ENCODE peak calls at places on chromosomes 16 and 17, in nine cellular contexts. T is hippocampal formation, C is ecto neural progenitor cell, U is stomach, P is HS-27A, B is T-helper 1 cell, L is T-helper 9 cell, E is Right ventricle myocardium superior, X is fibroblast of pulmonary artery. F is an unnamed sample.

GRCh38 chr16:48282636-48283263 is 35.4 kb upstream of the ABCC11 start:
- DNase-seq in T (no peak), C (no peak), U (no peak), P (no peak), B (no peak), L (no peak), E (no peak), X (peak; percentile 27), F (no peak)

GRCh38 chr17:81884520-81884919 is 6.9 kb downstream of the ALYREF start:
- DNase-seq in T (no peak), C (no peak), U (no peak), P (no peak), B (no peak), L (no peak), E (no peak), X (no peak), F (no peak)

GRCh38 chr17:41052594-41052993 is 2.4 kb downstream of the KRTAP2-2 start:
- DNase-seq in T (no peak), C (no peak), U (no peak), P (no peak), B (no peak), L (no peak), E (no peak), X (no peak), F (no peak)

GRCh38 chr17:4006165-4006589 is 41.9 kb upstream of the ATP2A3 start:
- DNase-seq in T (no peak), C (no peak), U (no peak), P (no peak), B (no peak), L (no peak), E (no peak), X (no peak), F (peak; percentile 78)

GRCh38 chr17:72717276-72717675 is 375.2 kb downstream of the SLC39A11 start:
- DNase-seq in T (no peak), C (no peak), U (no peak), P (no peak), B (no peak), L (no peak), E (no peak), X (no peak), F (no peak)

GRCh38 chr16:20023190-20023589 is 50.5 kb downstream of the GPR139 start:
- DNase-seq in T (no peak), C (no peak), U (no peak), P (no peak), B (no peak), L (no peak), E (no peak), X (peak; percentile 30), F (no peak)

GRCh38 chr16:65782537-65783290 is 583.8 kb upstream of the CDH5 start:
- DNase-seq in T (no peak), C (no peak), U (no peak), P (peak; percentile 54), B (no peak), L (no peak), E (no peak), X (peak; percentile 83), F (no peak)

GRCh38 chr17:43529977-43530302 is 16.2 kb downstream of the ETV4 start:
- DNase-seq in T (no peak), C (no peak), U (no peak), P (no peak), B (no peak), L (no peak), E (no peak), X (no peak), F (no peak)

GRCh38 chr17:63433746-63434591 is 12.1 kb downstream of the CYB561 start:
- DNase-seq in T (no peak), C (no peak), U (peak; percentile 87), P (no peak), B (no peak), L (no peak), E (peak; percentile 93), X (peak; percentile 93), F (no peak)

GRCh38 chr16:60815865-60816264 is 1220.4 kb downstream of the CDH8 start:
- DNase-seq in T (no peak), C (no peak), U (no peak), P (no peak), B (no peak), L (no peak), E (no peak), X (no peak), F (no peak)

GRCh38 chr17:35243459-35244204 is 760 bp downstream of the SLFN5 start:
- DNase-seq in T (peak; percentile 38), C (peak; percentile 60), U (peak; percentile 49), P (no peak), B (peak; percentile 23), L (peak; percentile 40), E (peak; percentile 68), X (peak; percentile 65), F (peak; percentile 67)

GRCh38 chr17:57273471-57273870 is 17.1 kb downstream of the MSI2 start:
- DNase-seq in T (no peak), C (peak; percentile 49), U (no peak), P (no peak), B (no peak), L (no peak), E (no peak), X (no peak), F (no peak)

GRCh38 chr17:33053641-33054040 is 62.0 kb downstream of the SPACA3 start:
- DNase-seq in T (no peak), C (no peak), U (no peak), P (no peak), B (no peak), L (no peak), E (no peak), X (no peak), F (no peak)

GRCh38 chr17:42980766-42981397 is 517 bp downstream of the RUNDC1 start:
- DNase-seq in T (peak; percentile 16), C (no peak), U (peak; percentile 61), P (no peak), B (peak; percentile 41), L (peak; percentile 37), E (peak; percentile 52), X (peak; percentile 56), F (peak; percentile 79)

GRCh38 chr16:8505327-8505991 is 84.9 kb downstream of the TMEM114 start:
- DNase-seq in T (no peak), C (no peak), U (peak; percentile 60), P (no peak), B (no peak), L (no peak), E (no peak), X (no peak), F (no peak)

GRCh38 chr16:66606000-66606751 is 1.7 kb downstream of the CMTM3 start:
- DNase-seq in T (no peak), C (no peak), U (no peak), P (no peak), B (no peak), L (no peak), E (no peak), X (no peak), F (no peak)

GRCh38 chr17:1377334-1377733 is 22.7 kb downstream of the YWHAE start:
- DNase-seq in T (no peak), C (no peak), U (no peak), P (no peak), B (no peak), L (no peak), E (no peak), X (no peak), F (no peak)

GRCh38 chr17:62098623-62099231 is 33.6 kb upstream of the MED13 start:
- DNase-seq in T (no peak), C (no peak), U (no peak), P (no peak), B (no peak), L (no peak), E (no peak), X (no peak), F (no peak)

GRCh38 chr16:16025214-16025968 is 76.0 kb downstream of the ABCC1 start:
- DNase-seq in T (no peak), C (no peak), U (no peak), P (no peak), B (peak; percentile 29), L (peak; percentile 22), E (no peak), X (peak; percentile 79), F (no peak)

GRCh38 chr16:69647020-69647419 is 79.3 kb downstream of the NQO1 start:
- DNase-seq in T (no peak), C (no peak), U (no peak), P (no peak), B (no peak), L (no peak), E (no peak), X (no peak), F (no peak)

GRCh38 chr17:59329558-59330313 is 1.7 kb upstream of the YPEL2 start:
- DNase-seq in T (peak; percentile 67), C (peak; percentile 84), U (peak; percentile 66), P (peak; percentile 39), B (peak; percentile 40), L (no peak), E (peak; percentile 71), X (peak; percentile 91), F (peak; percentile 70)

GRCh38 chr16:2768403-2769089 is 8.5 kb downstream of the ELOB start:
- DNase-seq in T (no peak), C (no peak), U (no peak), P (no peak), B (no peak), L (no peak), E (peak; percentile 46), X (no peak), F (no peak)

GRCh38 chr17:48749621-48750553 is 21.3 kb upstream of the HOXB13 start:
- DNase-seq in T (no peak), C (no peak), U (no peak), P (no peak), B (no peak), L (no peak), E (no peak), X (no peak), F (no peak)

GRCh38 chr17:29677139-29677834 is 54.6 kb upstream of the CORO6 start:
- DNase-seq in T (no peak), C (no peak), U (no peak), P (no peak), B (no peak), L (no peak), E (peak; percentile 61), X (peak; percentile 61), F (no peak)

GRCh38 chr16:58381661-58382060 is 10.6 kb upstream of the GINS3 start:
- DNase-seq in T (no peak), C (no peak), U (no peak), P (no peak), B (no peak), L (no peak), E (no peak), X (no peak), F (no peak)

GRCh38 chr16:67356372-67356771 is 29.8 kb downstream of the LRRC36 start:
- DNase-seq in T (no peak), C (no peak), U (no peak), P (no peak), B (no peak), L (no peak), E (no peak), X (no peak), F (no peak)

GRCh38 chr17:74960739-74961342 is 11.7 kb downstream of the HID1 start:
- DNase-seq in T (no peak), C (peak; percentile 86), U (peak; percentile 55), P (no peak), B (peak; percentile 23), L (peak; percentile 29), E (no peak), X (peak; percentile 49), F (peak; percentile 89)

GRCh38 chr17:43094129-43094834 is 30.9 kb downstream of the BRCA1 start:
- DNase-seq in T (no peak), C (no peak), U (no peak), P (no peak), B (no peak), L (no peak), E (no peak), X (peak; percentile 3), F (no peak)

GRCh38 chr16:89779917-89780316 is 36.5 kb downstream of the FANCA start:
- DNase-seq in T (no peak), C (no peak), U (no peak), P (no peak), B (no peak), L (no peak), E (no peak), X (no peak), F (no peak)

GRCh38 chr17:74212262-74212912 is 984 bp upstream of the TTYH2 start:
- DNase-seq in T (no peak), C (peak; percentile 66), U (no peak), P (no peak), B (no peak), L (no peak), E (peak; percentile 56), X (no peak), F (no peak)

GRCh38 chr16:88673685-88674398 is 11.0 kb upstream of the MVD start:
- DNase-seq in T (no peak), C (no peak), U (no peak), P (no peak), B (no peak), L (no peak), E (peak; percentile 73), X (no peak), F (no peak)